ENCODE peak calls at places on chromosomes 3 and 15, in seven cellular contexts. X is NCI-H1694 treated with DMSO at 0.1 percent for 48 hours, U is HEK293T, N is NCI-H1105 treated with DMSO at 0.1 percent for 48 hours, M is ureter, Q is RPMI7951, K is stromal cell of bone marrow. R is an unnamed sample.

GRCh38 chr3:79604681-79605080 is 163.1 kb downstream of the ROBO1 start:
- DNase-seq in X (no peak), U (no peak), N (no peak), M (no peak), Q (no peak), K (no peak), R (peak; percentile 3)

GRCh38 chr3:31421280-31422048 is 111.3 kb upstream of the STT3B start:
- DNase-seq in X (no peak), U (no peak), N (no peak), M (no peak), Q (no peak), K (no peak), R (peak; percentile 37)

GRCh38 chr3:157094751-157095480 is 65.0 kb downstream of the CCNL1 start:
- DNase-seq in X (no peak), U (no peak), N (no peak), M (no peak), Q (no peak), K (no peak), R (no peak)

GRCh38 chr15:56964182-56964581 is 45.7 kb downstream of the TCF12 start:
- DNase-seq in X (no peak), U (no peak), N (no peak), M (no peak), Q (peak; percentile 47), K (no peak), R (peak; percentile 66)

GRCh38 chr3:119352863-119353527 is 58.8 kb downstream of the ARHGAP31 start:
- DNase-seq in X (no peak), U (no peak), N (no peak), M (no peak), Q (peak; percentile 50), K (peak; percentile 43), R (peak; percentile 80)

GRCh38 chr3:144810150-144810549 is 838.5 kb downstream of the DIPK2A start:
- DNase-seq in X (no peak), U (no peak), N (no peak), M (no peak), Q (no peak), K (no peak), R (no peak)

GRCh38 chr3:81829946-81830345 is 68.5 kb upstream of the GBE1 start:
- DNase-seq in X (no peak), U (no peak), N (no peak), M (no peak), Q (no peak), K (no peak), R (no peak)

GRCh38 chr3:138253609-138254008 is 66.5 kb downstream of the ARMC8 start:
- DNase-seq in X (no peak), U (no peak), N (no peak), M (no peak), Q (no peak), K (no peak), R (no peak)

GRCh38 chr15:89139613-89140499 is 51.6 kb downstream of the ABHD2 start:
- DNase-seq in X (no peak), U (peak; percentile 61), N (no peak), M (no peak), Q (no peak), K (no peak), R (no peak)

GRCh38 chr3:38001456-38002081 is 11.0 kb downstream of the VILL start:
- DNase-seq in X (no peak), U (no peak), N (no peak), M (no peak), Q (no peak), K (no peak), R (no peak)

GRCh38 chr3:153379516-153379915 is 217.5 kb downstream of the RAP2B start:
- DNase-seq in X (no peak), U (no peak), N (no peak), M (no peak), Q (no peak), K (no peak), R (no peak)

GRCh38 chr15:77844798-77845446 is 212.2 kb upstream of the LINGO1 start:
- DNase-seq in X (no peak), U (no peak), N (no peak), M (no peak), Q (no peak), K (no peak), R (no peak)

GRCh38 chr3:53996153-53996861 is 104.6 kb upstream of the SELENOK start:
- DNase-seq in X (no peak), U (no peak), N (no peak), M (no peak), Q (no peak), K (no peak), R (no peak)

GRCh38 chr3:189790658-189791057 is 159.5 kb downstream of the TP63 start:
- DNase-seq in X (no peak), U (no peak), N (no peak), M (no peak), Q (peak; percentile 68), K (no peak), R (no peak)

GRCh38 chr3:186425788-186426730 is 64.0 kb upstream of the DGKG start:
- DNase-seq in X (no peak), U (peak; percentile 18), N (no peak), M (no peak), Q (peak; percentile 64), K (peak; percentile 62), R (peak; percentile 94)

GRCh38 chr3:105798381-105798934 is 70.4 kb downstream of the CBLB start:
- DNase-seq in X (no peak), U (no peak), N (no peak), M (no peak), Q (no peak), K (no peak), R (peak; percentile 56)

GRCh38 chr3:123385499-123385898 is 63.4 kb downstream of the ADCY5 start:
- DNase-seq in X (no peak), U (no peak), N (no peak), M (no peak), Q (no peak), K (no peak), R (no peak)

GRCh38 chr3:134327594-134327975 is 46.7 kb downstream of the AMOTL2 start:
- DNase-seq in X (no peak), U (no peak), N (no peak), M (no peak), Q (peak; percentile 87), K (peak; percentile 47), R (peak; percentile 85)

GRCh38 chr3:141345951-141346817 is 22.1 kb upstream of the ZBTB38 start:
- DNase-seq in X (no peak), U (no peak), N (no peak), M (no peak), Q (peak; percentile 29), K (no peak), R (no peak)

GRCh38 chr3:94423566-94423965 is 360.7 kb downstream of the NSUN3 start:
- DNase-seq in X (no peak), U (no peak), N (no peak), M (no peak), Q (peak; percentile 14), K (no peak), R (peak; percentile 89)

GRCh38 chr3:9351709-9352126 is 11.1 kb upstream of the THUMPD3 start:
- DNase-seq in X (no peak), U (no peak), N (no peak), M (no peak), Q (no peak), K (no peak), R (no peak)

GRCh38 chr15:51505251-51505650 is 117.3 kb downstream of the DMXL2 start:
- DNase-seq in X (no peak), U (no peak), N (no peak), M (no peak), Q (no peak), K (no peak), R (no peak)

R was measured in fibroblast of lung.